ENCODE peak calls at places on chromosomes 2 and 18, in six cellular contexts. X, Y, M, H, S and N are unnamed samples. For H3K27me3, the result is how much of the 10 kb centered on the place peaks cover.

GRCh38 chr2:239050252-239050649 is 202.4 kb downstream of the TWIST2 start:
- DNase-seq in X (no peak), Y (no peak), M (no peak), H (no peak), S (no peak), N (no peak)

GRCh38 chr2:224142397-224143312 is 103.6 kb upstream of the SERPINE2 start:
- DNase-seq in X (no peak), Y (no peak), M (no peak), H (no peak), S (no peak), N (no peak)

GRCh38 chr2:64861338-64862000 is 127.7 kb upstream of the SLC1A4 start:
- DNase-seq in X (no peak), Y (no peak), M (peak), H (no peak), S (no peak), N (no peak)

GRCh38 chr2:138956116-138956515 is 175.9 kb upstream of the NXPH2 start:
- DNase-seq in X (no peak), Y (no peak), M (no peak), H (no peak), S (no peak), N (no peak)

GRCh38 chr18:78629426-78629825 is 350.2 kb upstream of the SALL3 start:
- DNase-seq in X (peak), Y (no peak), M (peak), H (no peak), S (no peak), N (no peak)

GRCh38 chr2:83115606-83116005 is 1343.5 kb downstream of the SUCLG1 start:
- DNase-seq in X (no peak), Y (no peak), M (no peak), H (no peak), S (no peak), N (no peak)

GRCh38 chr2:229141626-229142025 is 129.5 kb downstream of the PID1 start:
- DNase-seq in X (no peak), Y (no peak), M (no peak), H (no peak), S (no peak), N (peak)

GRCh38 chr2:109265953-109266352 is 136.9 kb downstream of the SH3RF3 start:
- DNase-seq in X (no peak), Y (no peak), M (no peak), H (no peak), S (no peak), N (no peak)

GRCh38 chr2:231877533-231878456 is 48.4 kb downstream of the NPPC start:
- DNase-seq in X (no peak), Y (no peak), M (no peak), H (no peak), S (no peak), N (peak)

GRCh38 chr18:31057917-31058316 is 15.4 kb upstream of the DSC3 start:
- DNase-seq in X (no peak), Y (no peak), M (no peak), H (no peak), S (no peak), N (no peak)

GRCh38 chr2:222058830-222059229 is 240.0 kb downstream of the PAX3 start:
- DNase-seq in X (no peak), Y (no peak), M (no peak), H (no peak), S (no peak), N (no peak)

GRCh38 chr2:222052934-222053367 is 245.8 kb downstream of the PAX3 start:
- DNase-seq in X (peak), Y (no peak), M (no peak), H (peak), S (no peak), N (no peak)

GRCh38 chr2:222054813-222055212 is 244.0 kb downstream of the PAX3 start:
- DNase-seq in X (no peak), Y (no peak), M (no peak), H (no peak), S (no peak), N (no peak)

GRCh38 chr2:222055328-222055727 is 243.5 kb downstream of the PAX3 start:
- DNase-seq in X (no peak), Y (no peak), M (no peak), H (no peak), S (no peak), N (no peak)

GRCh38 chr2:222057249-222058073 is 241.3 kb downstream of the PAX3 start:
- DNase-seq in X (no peak), Y (no peak), M (no peak), H (no peak), S (no peak), N (no peak)
- H3K27me3 ChIP-seq in X (under half), Y (under half), M (under half), H (under half), S (half or more), N (under half)

DNA sequence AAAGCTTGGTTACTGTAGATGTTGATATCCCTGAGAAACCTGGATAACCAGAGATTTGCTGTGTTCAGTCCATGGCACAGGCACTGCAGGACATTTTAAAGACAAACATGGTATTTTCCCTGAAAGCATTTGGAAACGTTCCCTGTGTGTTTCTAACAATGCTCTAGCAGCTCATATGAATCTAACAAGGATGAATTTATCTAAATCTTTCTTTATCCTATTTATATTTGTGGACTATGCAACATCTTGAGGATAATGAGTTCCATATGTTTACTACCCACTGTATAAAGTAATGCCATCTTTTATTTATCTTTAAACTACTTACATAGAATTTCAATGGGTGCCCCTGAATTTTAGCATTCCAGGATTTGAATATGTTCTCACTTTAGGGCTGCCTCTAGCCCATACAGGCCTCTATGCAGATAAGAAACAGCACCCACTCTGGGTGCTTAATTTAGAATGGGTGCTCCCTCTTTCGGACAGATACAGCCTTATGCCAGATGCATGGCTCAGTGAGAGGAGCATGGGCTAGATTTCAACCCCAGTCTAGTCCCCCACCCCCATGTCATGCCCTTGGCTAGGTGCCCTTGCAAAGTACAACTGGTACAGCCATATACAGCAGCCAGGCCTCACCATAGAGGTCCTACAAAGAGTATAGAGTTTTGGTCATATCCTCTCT is 50.6 kb upstream of the NEMP2 start:
- DNase-seq in X (no peak), Y (no peak), M (no peak), H (no peak), S (no peak), N (no peak)
- TF ChIP-seq CTCF in X (no peak), Y (no peak), M (no peak), H (no peak), S (peak), N (no peak)

DNA sequence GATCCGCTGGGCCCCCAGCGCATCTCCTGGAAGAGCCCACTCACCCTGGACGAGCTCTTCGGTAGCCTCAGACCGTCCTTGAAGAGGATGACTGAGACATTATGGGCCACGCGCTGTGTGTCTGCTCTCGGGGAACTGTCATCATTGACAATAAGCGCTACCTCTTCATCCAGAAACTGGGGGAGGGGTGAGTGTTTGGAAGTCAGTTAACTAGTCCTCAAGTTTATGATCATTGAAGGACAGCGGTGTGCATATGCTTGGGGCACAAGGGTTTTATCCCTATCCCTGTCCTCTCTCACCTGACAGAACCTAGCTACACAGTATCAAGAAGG is 586 bp downstream of the STK16 start:
- DNase-seq in X (peak), Y (no peak), M (no peak), H (no peak), S (no peak), N (no peak)
- H3K4me3 ChIP-seq in X (peak), Y (peak), M (peak), H (peak), S (peak), N (peak)

GRCh38 chr18:26862084-26862483 is 3.4 kb downstream of the AQP4 start:
- DNase-seq in X (no peak), Y (no peak), M (no peak), H (no peak), S (no peak), N (no peak)

GRCh38 chr18:26863921-26864497 is 1.5 kb downstream of the AQP4 start:
- DNase-seq in X (no peak), Y (no peak), M (no peak), H (no peak), S (no peak), N (no peak)

GRCh38 chr18:26865557-26865956 is at the start of gene AQP4:
- DNase-seq in X (peak), Y (no peak), M (peak), H (no peak), S (peak), N (no peak)

GRCh38 chr18:26864658-26865057 is 849 bp downstream of the AQP4 start:
- DNase-seq in X (no peak), Y (no peak), M (no peak), H (no peak), S (no peak), N (no peak)

DNA sequence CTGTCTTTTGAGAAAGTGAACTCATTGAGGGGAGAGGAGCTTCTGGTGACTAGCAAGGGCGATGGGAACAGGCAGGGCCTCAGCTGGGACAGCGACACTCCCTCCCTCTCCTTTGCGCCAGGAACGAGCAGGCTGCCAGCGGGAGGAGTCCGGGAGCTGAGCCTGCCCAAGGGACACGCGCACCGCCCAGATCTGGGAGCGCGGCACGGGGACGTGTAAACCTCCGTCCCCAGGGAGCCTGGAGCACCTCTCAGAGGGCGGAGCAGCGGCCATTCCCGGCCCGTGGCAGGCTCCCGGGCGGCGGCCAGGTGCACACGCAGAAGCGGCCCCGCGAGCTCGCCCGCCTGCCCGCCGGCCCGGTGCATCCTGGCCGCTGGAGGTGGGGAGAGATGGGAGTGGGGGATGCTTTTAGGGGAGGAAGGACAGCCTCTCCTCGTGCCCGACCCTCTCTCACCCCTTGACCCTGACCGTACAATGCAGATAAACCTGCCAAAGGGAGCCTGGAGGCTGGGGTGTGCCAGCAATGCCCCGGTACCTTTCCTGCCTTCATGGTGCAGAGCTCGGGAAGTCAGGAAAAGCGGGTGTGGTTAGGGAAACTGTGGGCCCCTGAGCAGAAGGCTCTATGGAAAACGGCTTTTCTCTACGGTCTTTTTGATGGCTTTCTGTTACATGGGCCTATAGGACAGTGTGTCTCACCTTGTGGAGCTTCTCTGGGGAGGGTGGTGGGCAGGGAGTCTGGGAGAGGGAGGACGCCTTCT is 2.2 kb downstream of the AQP4 start:
- DNase-seq in X (peak), Y (no peak), M (peak), H (peak), S (peak), N (no peak)
- H3K27me3 ChIP-seq in X (under half), Y (under half), M (under half), H (under half), S (under half), N (under half)

GRCh38 chr2:190407246-190407661 is 901 bp upstream of the MFSD6 start:
- DNase-seq in X (no peak), Y (no peak), M (no peak), H (no peak), S (no peak), N (no peak)
- TF ChIP-seq CTCF in X (no peak), Y (no peak), M (no peak), H (no peak), S (no peak), N (no peak)